ENCODE peak calls at places on chromosomes 7 and 10, in six cellular contexts. K is cardiac muscle cell, M is pancreas, V is aorta, I is psoas muscle, A is neural crest cell. O is an unnamed sample.

GRCh38 chr10:92544296-92544695 is 29.6 kb downstream of the IDE start:
- DNase-seq in M (no peak), K (peak), V (no peak), A (no peak), I (no peak), O (no peak)

GRCh38 chr10:28985137-28985885 is 303.6 kb upstream of the LYZL1 start:
- DNase-seq in V (no peak), I (no peak), A (no peak), M (no peak), K (no peak), O (no peak)

GRCh38 chr10:125624800-125625199 is 58.2 kb downstream of the TEX36 start:
- DNase-seq in V (no peak), I (no peak), M (peak), A (no peak), K (no peak), O (no peak)

GRCh38 chr10:132465193-132465888 is 68.3 kb downstream of the PWWP2B start:
- DNase-seq in I (peak), A (no peak), V (peak), M (no peak), K (no peak), O (peak)

GRCh38 chr7:26508481-26508880 is 216.8 kb downstream of the SNX10 start:
- DNase-seq in A (no peak), M (no peak), V (no peak), I (no peak), K (no peak), O (no peak)

GRCh38 chr7:101951757-101952156 is 134.3 kb downstream of the CUX1 start:
- DNase-seq in A (no peak), M (no peak), V (no peak), I (no peak), K (no peak), O (no peak)

GRCh38 chr7:7554021-7554432 is 12.7 kb upstream of the MIOS start:
- DNase-seq in I (peak), K (peak), V (no peak), M (no peak), A (no peak), O (no peak)

GRCh38 chr10:124748206-124748605 is 4.0 kb upstream of the FAM53B start:
- DNase-seq in K (no peak), I (no peak), M (no peak), A (no peak), V (no peak), O (no peak)

GRCh38 chr7:95929710-95930295 is 157.4 kb downstream of the DYNC1I1 start:
- DNase-seq in V (no peak), M (no peak), A (no peak), I (no peak), K (no peak), O (no peak)

GRCh38 chr7:55026867-55027490 is 8.2 kb downstream of the EGFR start:
- DNase-seq in A (no peak), V (no peak), K (peak), I (no peak), M (no peak), O (no peak)

GRCh38 chr7:29442146-29442545 is 121.5 kb upstream of the PRR15 start:
- DNase-seq in A (no peak), K (peak), I (no peak), M (no peak), V (no peak), O (no peak)

GRCh38 chr7:77329466-77330168 is 86.5 kb downstream of the GSAP start:
- DNase-seq in M (no peak), A (no peak), K (no peak), I (no peak), V (no peak), O (no peak)

GRCh38 chr7:117250801-117251200 is 72.1 kb downstream of the WNT2 start:
- DNase-seq in V (no peak), M (no peak), A (no peak), I (no peak), K (peak), O (no peak)

GRCh38 chr10:48307584-48307983 is 1.1 kb downstream of the MAPK8 start:
- DNase-seq in V (no peak), M (no peak), K (no peak), I (no peak), A (no peak), O (no peak)

GRCh38 chr7:155339474-155339873 is 41.8 kb downstream of the INSIG1 start:
- DNase-seq in K (no peak), M (no peak), A (no peak), V (no peak), I (no peak), O (peak)

GRCh38 chr7:106604303-106604918 is 56.5 kb downstream of the CCDC71L start:
- DNase-seq in V (no peak), I (no peak), A (no peak), K (no peak), M (no peak), O (no peak)

GRCh38 chr7:158587425-158588084 is at the start of gene PTPRN2:
- DNase-seq in A (peak), M (peak), V (no peak), K (peak), I (peak), O (peak)

GRCh38 chr10:69421611-69422308 is 5.0 kb upstream of the TACR2 start:
- DNase-seq in I (peak), A (no peak), K (peak), M (no peak), V (no peak), O (peak)

GRCh38 chr7:23353172-23353571 is 54.0 kb downstream of the MALSU1 start:
- DNase-seq in M (no peak), I (no peak), A (no peak), K (no peak), V (no peak), O (no peak)

GRCh38 chr7:30977896-30978564 is 14.3 kb downstream of the GHRHR start:
- DNase-seq in K (peak), I (no peak), V (no peak), M (peak), A (peak), O (no peak)

GRCh38 chr7:36005876-36006275 is 147.2 kb upstream of the EEPD1 start:
- DNase-seq in K (no peak), V (no peak), A (no peak), M (no peak), I (no peak), O (no peak)

GRCh38 chr7:107854989-107855388 is 36.0 kb upstream of the DLD start:
- DNase-seq in A (no peak), K (peak), I (no peak), V (no peak), M (no peak), O (no peak)

GRCh38 chr7:54888067-54888735 is 129.2 kb upstream of the SEC61G start:
- DNase-seq in A (no peak), M (no peak), K (peak), V (no peak), I (peak), O (no peak)

GRCh38 chr10:23096814-23097549 is 1.6 kb downstream of the MSRB2 start:
- DNase-seq in V (peak), K (peak), M (no peak), A (no peak), I (peak), O (no peak)

GRCh38 chr7:7761340-7761973 is 43.0 kb upstream of the RPA3 start:
- DNase-seq in V (no peak), K (peak), I (no peak), A (no peak), M (no peak), O (no peak)

GRCh38 chr7:40885503-40885902 is 750.7 kb downstream of the SUGCT start:
- DNase-seq in A (no peak), K (peak), M (no peak), I (no peak), V (no peak), O (no peak)

GRCh38 chr7:151792011-151792410 is 84.9 kb downstream of the PRKAG2 start:
- DNase-seq in M (no peak), V (no peak), K (no peak), I (no peak), A (no peak), O (no peak)

GRCh38 chr10:71756441-71757191 is 16.7 kb downstream of the VSIR start:
- DNase-seq in V (no peak), K (no peak), I (no peak), A (no peak), M (no peak), O (no peak)

GRCh38 chr7:27834179-27834921 is 94.4 kb downstream of the TAX1BP1 start:
- DNase-seq in M (no peak), V (no peak), A (no peak), K (no peak), I (no peak), O (no peak)

GRCh38 chr10:129236411-129236810 is 230.6 kb upstream of the MGMT start:
- DNase-seq in K (no peak), V (no peak), M (no peak), A (no peak), I (no peak), O (no peak)

GRCh38 chr10:30133198-30133597 is 73.8 kb upstream of the JCAD start:
- DNase-seq in V (no peak), K (no peak), M (no peak), I (no peak), A (no peak), O (no peak)

GRCh38 chr10:112711366-112711765 is 238.7 kb upstream of the TCF7L2 start:
- DNase-seq in K (no peak), V (no peak), M (no peak), A (no peak), I (no peak), O (no peak)

GRCh38 chr10:62502995-62503613 is 128.9 kb downstream of the ZNF365 start:
- DNase-seq in I (no peak), K (peak), M (no peak), A (no peak), V (no peak), O (no peak)

GRCh38 chr10:119831656-119832055 is 41.0 kb downstream of the MCMBP start:
- DNase-seq in I (no peak), K (no peak), M (no peak), A (no peak), V (no peak), O (no peak)

GRCh38 chr7:84232653-84233052 is 38.1 kb upstream of the SEMA3A start:
- DNase-seq in I (no peak), A (no peak), K (peak), V (no peak), M (no peak), O (no peak)

GRCh38 chr10:98349508-98349922 is 65.5 kb downstream of the PYROXD2 start:
- DNase-seq in K (peak), V (peak), A (no peak), I (peak), M (peak), O (no peak)

GRCh38 chr10:98460837-98461499 is 14.2 kb upstream of the HPS1 start:
- DNase-seq in A (no peak), M (peak), K (peak), V (peak), I (no peak), O (no peak)

GRCh38 chr7:104980969-104981670 is 32.9 kb upstream of the KMT2E start:
- DNase-seq in K (peak), M (no peak), V (no peak), A (no peak), I (no peak), O (no peak)